ENCODE peak calls at places on chromosomes 16 and 17, in four cellular contexts. L is CD4-positive, alpha-beta T cell; Q is fibroblast of mammary gland; Z is IMR-90. G is an unnamed sample.
A peak's percentile ranks its signal among the peaks of the same experiment; 100 is the strongest.

GRCh38 chr17:78862073-78863023 is 21.7 kb upstream of the USP36 start:
- DNase-seq in Z (peak; percentile 98), Q (peak; percentile 98), L (no peak), G (no peak)

GRCh38 chr16:86942469-86943175 is 364.3 kb downstream of the FOXL1 start:
- DNase-seq in Q (peak; percentile 55), L (no peak), Z (no peak), G (no peak)

GRCh38 chr17:56121661-56122060 is 31.6 kb upstream of the ANKFN1 start:
- DNase-seq in Z (no peak), Q (no peak), L (no peak), G (no peak)

GRCh38 chr16:24188143-24188542 is 68.0 kb upstream of the CACNG3 start:
- DNase-seq in L (no peak), Q (no peak), Z (no peak), G (no peak)

GRCh38 chr16:66043326-66043725 is 323.2 kb upstream of the CDH5 start:
- DNase-seq in L (no peak), Z (no peak), Q (no peak), G (no peak)

GRCh38 chr16:23420011-23420410 is 33.0 kb downstream of the COG7 start:
- DNase-seq in Z (peak; percentile 47), Q (no peak), L (no peak), G (no peak)

GRCh38 chr17:63772801-63773271 is 561 bp downstream of the CCDC47 start:
- DNase-seq in Z (peak; percentile 31), Q (peak; percentile 34), L (no peak), G (no peak)

GRCh38 chr17:50396261-50397110 is 837 bp downstream of the LRRC59 start:
- DNase-seq in L (no peak), Q (peak; percentile 83), Z (peak; percentile 56), G (no peak)

GRCh38 chr17:29643817-29644160 is 21.1 kb upstream of the CORO6 start:
- DNase-seq in Z (no peak), L (no peak), Q (no peak), G (no peak)

GRCh38 chr17:38743556-38744171 is 4.5 kb downstream of the PCGF2 start:
- DNase-seq in Q (no peak), Z (no peak), L (no peak), G (no peak)

GRCh38 chr16:11706180-11706742 is 36.4 kb downstream of the TXNDC11 start:
- DNase-seq in Z (peak; percentile 33), L (no peak), Q (peak; percentile 56), G (no peak)

GRCh38 chr16:8872967-8873865 is 4.4 kb upstream of the CARHSP1 start:
- DNase-seq in Q (no peak), Z (no peak), L (no peak), G (no peak)

GRCh38 chr16:46947900-46948547 is 25.4 kb downstream of the DNAJA2 start:
- DNase-seq in Z (peak; percentile 49), Q (peak; percentile 49), L (no peak), G (peak; percentile 52)

GRCh38 chr16:25966172-25967097 is 274.7 kb downstream of the HS3ST4 start:
- DNase-seq in Z (no peak), Q (no peak), L (no peak), G (no peak)

GRCh38 chr17:10757067-10757466 is 27.2 kb upstream of the TMEM220 start:
- DNase-seq in Q (no peak), Z (no peak), L (no peak), G (no peak)

GRCh38 chr17:70644093-70644492 is 474.8 kb downstream of the KCNJ2 start:
- DNase-seq in Z (no peak), Q (no peak), L (no peak), G (no peak)

GRCh38 chr17:78991017-78991783 is 11.5 kb upstream of the LGALS3BP start:
- DNase-seq in Q (no peak), Z (no peak), L (no peak), G (no peak)

GRCh38 chr16:81863630-81864352 is 84.7 kb downstream of the PLCG2 start:
- DNase-seq in Z (no peak), Q (no peak), L (no peak), G (no peak)

GRCh38 chr16:82845076-82845475 is 218.3 kb downstream of the CDH13 start:
- DNase-seq in L (no peak), Q (no peak), Z (no peak), G (no peak)

GRCh38 chr17:37844158-37844976 is 79.8 kb upstream of the TBC1D3K start:
- DNase-seq in Q (peak; percentile 48), Z (peak; percentile 58), L (peak; percentile 17), G (peak; percentile 82)

GRCh38 chr17:68326681-68327080 is 35.4 kb downstream of the ARSG start:
- DNase-seq in Z (peak; percentile 21), L (no peak), Q (peak; percentile 27), G (no peak)

GRCh38 chr17:5619088-5619740 is 34.9 kb upstream of the NLRP1 start:
- DNase-seq in Q (no peak), Z (no peak), L (no peak), G (no peak)

GRCh38 chr16:86874141-86874540 is 295.8 kb downstream of the FOXL1 start:
- DNase-seq in L (no peak), Q (peak; percentile 32), Z (no peak), G (peak; percentile 73)

GRCh38 chr17:60169921-60170817 is 20.4 kb downstream of the CA4 start:
- DNase-seq in L (no peak), Z (peak; percentile 41), Q (peak; percentile 57), G (no peak)

GRCh38 chr17:9512323-9513168 is 63.1 kb downstream of the STX8 start:
- DNase-seq in L (no peak), Z (peak; percentile 76), Q (peak; percentile 79), G (no peak)

GRCh38 chr17:63911657-63912100 is 621 bp upstream of the CSHL1 start:
- DNase-seq in L (peak; percentile 57), Q (no peak), Z (peak; percentile 8), G (peak; percentile 60)

GRCh38 chr17:16463341-16464000 is 28.5 kb downstream of the LRRC75A start:
- DNase-seq in Z (peak; percentile 59), Q (no peak), L (no peak), G (peak; percentile 51)

GRCh38 chr17:50638851-50639767 is 4.4 kb downstream of the ABCC3 start:
- DNase-seq in Q (peak; percentile 97), L (no peak), Z (peak; percentile 97), G (no peak)

DNA sequence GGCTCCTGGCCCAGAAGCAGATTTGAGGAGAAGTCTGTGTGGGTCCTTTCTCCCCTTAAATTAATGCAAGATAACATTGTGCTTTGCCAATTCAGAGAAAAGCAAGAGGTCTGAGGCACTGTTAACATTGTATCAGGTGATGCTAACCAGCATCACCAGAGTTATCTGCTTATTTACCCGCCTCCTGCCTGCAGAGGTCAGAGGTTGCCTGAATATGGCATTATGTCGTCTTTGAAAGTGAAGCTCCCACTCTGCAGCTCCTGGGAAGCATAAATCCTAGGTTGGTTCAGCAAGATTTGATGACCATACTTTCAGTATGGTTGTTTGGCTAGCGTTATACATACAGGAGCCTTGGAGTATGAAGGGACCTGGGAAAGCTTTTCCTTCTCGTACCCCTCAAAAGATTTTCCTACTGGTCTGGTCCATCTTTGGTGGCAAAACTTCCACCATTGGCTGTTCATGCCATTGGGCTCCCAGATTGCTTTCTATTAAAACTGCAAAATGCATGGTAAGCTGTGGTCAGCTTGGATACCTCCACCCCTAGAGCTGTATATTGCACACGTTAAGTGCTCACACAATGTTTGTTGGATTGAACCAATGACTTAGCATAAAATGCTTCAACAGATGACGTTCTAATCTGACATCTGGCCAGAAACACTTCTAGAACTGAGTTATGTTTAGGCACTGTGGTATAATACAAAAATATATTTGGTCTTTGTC is 24.1 kb downstream of the CHD9 start:
- DNase-seq in Z (peak; percentile 53), Q (peak; percentile 41), L (no peak), G (no peak)
- TF ChIP-seq CTCF in Z (no peak), Q (no peak), L (no peak), G (no peak)

GRCh38 chr16:51542856-51543510 is 391.9 kb upstream of the SALL1 start:
- DNase-seq in L (no peak), Z (no peak), Q (no peak), G (no peak)
- TF ChIP-seq CTCF in L (no peak), Z (no peak), Q (no peak), G (no peak)

GRCh38 chr17:7325031-7325528 is 4.1 kb downstream of the NEURL4 start:
- DNase-seq in Z (no peak), L (no peak), Q (no peak), G (no peak)

GRCh38 chr17:7323731-7324437 is 5.3 kb downstream of the NEURL4 start:
- DNase-seq in Q (peak; percentile 50), Z (peak; percentile 17), L (peak; percentile 66), G (peak; percentile 82)

GRCh38 chr17:7322520-7323194 is 6.5 kb downstream of the NEURL4 start:
- DNase-seq in Z (no peak), Q (no peak), L (no peak), G (no peak)

GRCh38 chr17:7326186-7326585 is 2.9 kb downstream of the NEURL4 start:
- DNase-seq in Q (no peak), Z (no peak), L (no peak), G (no peak)

DNA sequence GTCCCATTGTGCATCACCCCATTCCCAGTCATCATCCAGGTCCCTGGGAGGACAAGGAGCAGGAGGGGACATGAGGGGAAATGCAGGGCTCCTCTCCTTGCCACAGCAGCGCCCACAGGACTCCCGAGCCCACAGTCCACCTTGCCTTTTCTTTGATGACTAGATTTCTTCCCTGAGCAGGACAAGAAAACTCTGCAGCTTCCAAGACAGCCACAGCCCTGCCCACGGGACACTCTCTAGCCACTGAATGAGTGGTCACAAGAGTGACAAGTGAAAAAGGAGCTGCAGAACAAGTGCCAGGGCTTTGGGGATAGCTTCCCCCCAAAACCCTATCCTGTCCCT is 4.7 kb downstream of the NEURL4 start:
- DNase-seq in L (no peak), Q (no peak), Z (no peak), G (no peak)
- TF ChIP-seq CTCF in L (no peak), Q (no peak), Z (no peak), G (peak; percentile 64)

GRCh38 chr17:81298325-81298990 is 3.4 kb upstream of the SLC38A10 start:
- DNase-seq in Q (no peak), Z (no peak), L (no peak), G (no peak)

GRCh38 chr17:81294512-81295030 is 536 bp downstream of the SLC38A10 start:
- DNase-seq in L (no peak), Q (peak; percentile 11), Z (peak; percentile 9), G (peak; percentile 36)

GRCh38 chr17:81295031-81295677 is at the start of gene SLC38A10:
- DNase-seq in Z (peak; percentile 74), Q (peak; percentile 77), L (peak; percentile 82), G (peak; percentile 90)

GRCh38 chr17:81298991-81299733 is 4.1 kb upstream of the SLC38A10 start:
- DNase-seq in Z (no peak), L (no peak), Q (no peak), G (no peak)

DNA sequence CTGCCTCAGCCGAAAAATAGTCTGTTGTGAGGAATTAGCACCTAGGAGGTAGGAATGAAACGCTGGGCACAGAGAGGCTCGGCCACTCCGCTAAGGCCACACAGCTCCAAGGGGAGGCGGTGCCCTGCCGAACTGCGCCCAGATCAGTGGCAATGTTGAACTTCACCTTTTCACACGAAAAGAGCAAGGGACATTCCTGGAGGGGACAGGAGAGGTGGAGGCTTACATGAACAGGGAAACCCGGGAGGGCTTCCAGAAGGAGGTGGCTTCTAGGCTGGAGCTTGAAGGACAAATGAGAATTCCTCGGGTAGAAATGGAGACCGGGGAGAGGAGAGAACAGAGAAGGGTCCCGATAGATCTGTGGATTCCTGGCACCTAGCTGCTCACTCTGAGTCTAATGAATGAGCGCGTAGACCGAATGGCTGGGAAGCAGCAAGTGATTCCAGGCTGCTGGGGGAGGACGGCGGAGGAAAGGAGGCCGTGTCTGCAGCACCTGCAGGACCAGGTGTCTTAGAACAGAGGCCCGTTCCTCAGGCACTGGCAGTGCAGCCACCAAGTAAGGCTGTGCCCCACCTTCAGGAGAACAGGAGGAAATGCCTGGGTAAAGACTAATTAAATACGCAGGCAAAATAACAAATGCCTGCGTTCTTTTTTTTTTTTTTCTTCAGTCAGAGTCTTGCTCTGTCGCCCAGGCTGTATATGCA is 723 bp upstream of the SLC38A10 start:
- DNase-seq in L (peak; percentile 37), Z (peak; percentile 33), Q (peak; percentile 39), G (no peak)
- TF ChIP-seq CTCF in L (peak; percentile 34), Z (peak; percentile 37), Q (peak; percentile 42), G (no peak)